ENCODE peak calls at places on chromosomes 16 and 17, in six cellular contexts. K is neural progenitor cell, A is HCT116, N is mesendoderm, U is IMR-90, I is H1. S is an unnamed sample. For H3K4me1, the result is how much of the 10 kb centered on the place peaks cover.

GRCh38 chr16:88200896-88201185 is 181.9 kb upstream of the ZNF469 start:
- DNase-seq in K (no peak), N (no peak), I (no peak), A (no peak), U (no peak), S (no peak)

GRCh38 chr17:60971515-60972369 is 294.1 kb downstream of the BCAS3 start:
- DNase-seq in K (peak), U (peak), N (peak), A (peak), I (peak), S (peak)

GRCh38 chr16:50478773-50479149 is 69.4 kb upstream of the NKD1 start:
- DNase-seq in U (no peak), I (no peak), N (no peak), K (no peak), A (no peak), S (peak)

GRCh38 chr16:86918637-86919036 is 340.3 kb downstream of the FOXL1 start:
- DNase-seq in I (no peak), A (no peak), N (no peak), K (no peak), U (no peak), S (no peak)

GRCh38 chr16:87684711-87685404 is 80.9 kb downstream of the KLHDC4 start:
- DNase-seq in N (no peak), U (no peak), K (no peak), I (no peak), A (no peak), S (no peak)

GRCh38 chr17:49739662-49740271 is 24.2 kb downstream of the FAM117A start:
- DNase-seq in I (no peak), U (peak), A (no peak), N (peak), K (no peak), S (peak)

GRCh38 chr17:13410874-13411273 is 190.9 kb downstream of the HS3ST3A1 start:
- DNase-seq in A (no peak), N (no peak), I (no peak), K (no peak), U (peak), S (no peak)

GRCh38 chr17:55314784-55315491 is 50.2 kb downstream of the HLF start:
- DNase-seq in N (no peak), A (no peak), K (no peak), U (no peak), I (no peak), S (no peak)

GRCh38 chr17:68698761-68699160 is 97.6 kb upstream of the FAM20A start:
- DNase-seq in N (no peak), K (no peak), A (no peak), I (no peak), U (no peak), S (no peak)

GRCh38 chr16:79261461-79261860 is 339.1 kb downstream of the MAF start:
- DNase-seq in N (peak), U (no peak), K (peak), I (peak), A (no peak), S (no peak)

GRCh38 chr17:40727447-40728231 is 24.1 kb upstream of the KRT24 start:
- DNase-seq in U (peak), I (no peak), A (no peak), N (no peak), K (no peak), S (peak)

GRCh38 chr17:14156689-14157088 is 80.0 kb downstream of the CDRT15 start:
- DNase-seq in K (no peak), I (no peak), U (peak), A (no peak), N (no peak), S (no peak)

GRCh38 chr16:74923766-74924460 is 61.0 kb downstream of the WDR59 start:
- DNase-seq in I (no peak), A (no peak), N (no peak), K (no peak), U (no peak), S (no peak)

GRCh38 chr17:38656959-38657823 is 17.6 kb downstream of the EPOP start:
- DNase-seq in K (peak), A (no peak), I (no peak), N (no peak), U (no peak), S (no peak)

GRCh38 chr16:69311533-69312388 is 611 bp downstream of the VPS4A start:
- DNase-seq in I (no peak), K (peak), A (no peak), N (peak), U (no peak), S (peak)

GRCh38 chr17:53462393-53462811 is 360.3 kb upstream of the KIF2B start:
- DNase-seq in U (no peak), N (no peak), A (no peak), I (no peak), K (no peak), S (peak)

GRCh38 chr16:55562936-55563335 is 3.5 kb upstream of the CAPNS2 start:
- DNase-seq in K (no peak), A (no peak), N (no peak), U (peak), I (no peak), S (peak)
- H3K9ac ChIP-seq in K (no peak), A (no peak), N (no peak), U (no peak), I (no peak), S (no peak)

GRCh38 chr17:78366109-78366848 is 6.4 kb upstream of the SOCS3 start:
- DNase-seq in A (no peak), U (no peak), N (peak), I (no peak), K (no peak), S (no peak)
- H3K27ac ChIP-seq in A (no peak), U (peak), N (peak), I (peak), K (peak), S (no peak)

GRCh38 chr16:2511996-2512919 is 1.5 kb upstream of the ATP6V0C start:
- DNase-seq in A (no peak), K (no peak), I (no peak), U (no peak), N (no peak), S (no peak)

GRCh38 chr16:2512920-2513404 is 790 bp upstream of the ATP6V0C start:
- DNase-seq in K (peak), N (peak), I (no peak), U (no peak), A (no peak), S (no peak)

GRCh38 chr16:2514333-2515179 is 804 bp downstream of the ATP6V0C start:
- DNase-seq in U (no peak), N (peak), A (no peak), I (no peak), K (peak), S (no peak)

GRCh38 chr16:2515180-2515803 is 1.5 kb downstream of the ATP6V0C start:
- DNase-seq in K (no peak), U (no peak), A (no peak), N (no peak), I (no peak), S (no peak)

DNA sequence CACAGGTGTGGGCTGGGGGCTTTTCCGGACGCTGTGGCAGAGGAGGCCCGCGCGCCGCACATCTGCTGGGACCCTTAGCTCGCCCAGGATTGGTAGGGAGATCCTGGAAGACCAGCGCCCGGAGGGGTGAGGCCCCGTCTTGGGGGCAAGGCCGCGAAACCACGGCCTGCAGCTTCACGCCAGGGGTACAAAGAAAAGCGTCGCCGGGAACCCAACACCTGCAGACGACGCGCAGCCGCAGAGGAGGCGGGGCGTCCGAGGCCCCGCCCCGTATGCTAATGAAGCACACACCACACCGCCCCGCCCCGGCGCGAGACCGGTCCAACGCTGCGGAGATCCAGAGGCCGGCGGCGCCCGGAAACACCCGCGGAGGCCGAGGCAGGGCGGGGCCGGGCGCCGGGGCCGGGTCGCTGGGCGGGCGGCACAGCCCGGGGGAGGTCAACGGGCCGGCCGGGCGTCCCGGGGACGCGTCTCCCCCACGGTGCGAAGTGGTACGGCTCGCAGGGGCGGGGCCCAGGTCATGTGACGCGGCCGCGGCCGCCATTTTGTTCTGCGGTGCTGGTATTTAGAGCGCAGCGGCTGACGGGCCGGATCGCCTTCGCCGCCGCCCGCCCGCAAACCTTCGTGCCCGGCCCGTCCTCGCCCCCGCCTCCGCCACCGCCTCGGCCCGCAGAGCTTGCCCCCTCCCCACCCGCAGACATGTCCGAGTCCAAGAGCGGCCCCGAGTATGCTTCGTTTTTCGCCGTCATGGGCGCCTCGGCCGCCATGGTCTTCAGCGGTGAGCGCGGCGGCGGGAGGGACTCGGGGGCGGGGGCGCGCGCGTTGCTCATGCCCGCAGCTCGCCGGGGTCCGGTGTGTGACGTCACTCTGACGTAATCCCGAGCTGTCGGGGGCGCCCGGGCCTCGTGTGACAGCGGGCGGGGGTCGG is at the start of gene ATP6V0C:
- DNase-seq in N (peak), A (peak), U (peak), K (peak), I (peak), S (peak)
- H3K4me1 ChIP-seq in N (under half), A (under half), U (under half), K (under half), I (under half), S (under half)

DNA sequence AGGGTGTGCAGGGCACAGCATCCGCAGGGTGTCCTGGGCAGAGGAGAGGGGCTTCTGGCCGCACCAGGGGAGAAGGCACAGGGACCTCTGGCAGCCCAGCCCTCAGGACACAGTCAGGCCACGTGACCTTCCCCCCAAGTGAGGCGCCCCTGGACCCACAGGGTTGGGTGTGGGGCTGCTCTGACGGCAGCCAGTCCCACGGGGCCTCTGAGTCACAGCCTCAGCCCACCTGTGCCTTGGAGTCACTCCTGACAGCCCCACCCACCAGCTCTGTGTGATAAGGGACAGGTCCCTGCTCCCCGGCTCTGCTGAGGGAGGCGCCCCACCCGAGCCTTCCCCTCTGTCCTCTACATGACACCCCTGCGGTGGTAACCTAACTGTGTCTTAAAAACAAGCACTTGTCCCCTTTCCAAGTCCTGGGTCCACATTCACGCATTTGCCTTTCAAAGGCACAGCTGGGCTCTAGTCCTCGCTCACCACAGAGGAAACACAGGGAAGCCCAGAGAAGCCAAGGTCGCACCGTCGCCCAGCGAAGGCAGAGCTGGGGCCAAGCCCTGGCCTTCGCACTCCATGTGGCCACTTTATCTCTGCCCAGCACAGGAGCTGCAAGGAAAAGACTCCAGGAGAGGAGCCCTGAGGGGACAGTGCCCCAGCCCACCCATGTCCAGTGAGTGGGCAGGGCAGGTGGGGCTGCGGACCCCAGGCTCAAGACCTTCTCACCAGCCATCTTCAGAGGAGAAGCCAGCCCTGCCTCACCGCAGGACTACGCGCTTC is 5.1 kb upstream of the NPTX1 start:
- DNase-seq in U (no peak), I (no peak), A (no peak), N (no peak), K (no peak), S (no peak)
- H3K9ac ChIP-seq in U (no peak), I (no peak), A (no peak), N (no peak), K (no peak), S (no peak)

DNA sequence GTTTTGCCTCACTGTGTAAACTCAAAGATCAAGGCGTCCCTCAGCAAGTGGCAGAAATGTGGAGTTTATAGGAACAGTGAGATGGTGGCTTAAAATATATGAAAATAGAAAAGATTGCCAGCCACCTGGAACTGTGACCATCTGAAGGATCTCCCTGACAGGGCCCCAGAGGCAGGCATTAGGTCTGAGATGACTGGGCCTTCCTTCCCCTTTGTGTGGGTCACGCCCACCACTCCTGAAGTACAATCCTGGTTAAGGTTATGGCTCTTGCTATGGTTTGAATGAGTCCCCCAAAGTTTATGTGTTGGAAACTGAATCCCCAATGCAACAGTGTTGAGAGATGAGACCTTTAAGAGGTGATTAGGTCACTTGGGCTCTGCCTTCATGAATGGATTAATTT is 6.4 kb downstream of the ST6GALNAC2 start:
- DNase-seq in A (no peak), I (no peak), K (no peak), N (no peak), U (no peak), S (no peak)
- H3K27ac ChIP-seq in A (no peak), I (no peak), K (no peak), N (no peak), U (no peak), S (peak)

GRCh38 chr17:77433385-77434135 is 292.8 kb downstream of the SEC14L1 start:
- DNase-seq in U (peak), N (no peak), A (no peak), I (no peak), K (no peak), S (no peak)
- H3K4me1 ChIP-seq in U (half or more), N (under half), A (under half), I (under half), K (half or more), S (under half)

GRCh38 chr17:59400858-59401257 is 69.4 kb downstream of the YPEL2 start:
- DNase-seq in N (no peak), K (no peak), I (no peak), U (no peak), A (no peak), S (no peak)
- H3K9ac ChIP-seq in N (no peak), K (no peak), I (no peak), U (no peak), A (no peak), S (no peak)

GRCh38 chr16:30777591-30778297 is 9.3 kb downstream of the ZNF629 start:
- DNase-seq in A (no peak), N (no peak), I (no peak), U (no peak), K (no peak), S (no peak)
- H3K27ac ChIP-seq in A (peak), N (no peak), I (no peak), U (no peak), K (no peak), S (no peak)

DNA sequence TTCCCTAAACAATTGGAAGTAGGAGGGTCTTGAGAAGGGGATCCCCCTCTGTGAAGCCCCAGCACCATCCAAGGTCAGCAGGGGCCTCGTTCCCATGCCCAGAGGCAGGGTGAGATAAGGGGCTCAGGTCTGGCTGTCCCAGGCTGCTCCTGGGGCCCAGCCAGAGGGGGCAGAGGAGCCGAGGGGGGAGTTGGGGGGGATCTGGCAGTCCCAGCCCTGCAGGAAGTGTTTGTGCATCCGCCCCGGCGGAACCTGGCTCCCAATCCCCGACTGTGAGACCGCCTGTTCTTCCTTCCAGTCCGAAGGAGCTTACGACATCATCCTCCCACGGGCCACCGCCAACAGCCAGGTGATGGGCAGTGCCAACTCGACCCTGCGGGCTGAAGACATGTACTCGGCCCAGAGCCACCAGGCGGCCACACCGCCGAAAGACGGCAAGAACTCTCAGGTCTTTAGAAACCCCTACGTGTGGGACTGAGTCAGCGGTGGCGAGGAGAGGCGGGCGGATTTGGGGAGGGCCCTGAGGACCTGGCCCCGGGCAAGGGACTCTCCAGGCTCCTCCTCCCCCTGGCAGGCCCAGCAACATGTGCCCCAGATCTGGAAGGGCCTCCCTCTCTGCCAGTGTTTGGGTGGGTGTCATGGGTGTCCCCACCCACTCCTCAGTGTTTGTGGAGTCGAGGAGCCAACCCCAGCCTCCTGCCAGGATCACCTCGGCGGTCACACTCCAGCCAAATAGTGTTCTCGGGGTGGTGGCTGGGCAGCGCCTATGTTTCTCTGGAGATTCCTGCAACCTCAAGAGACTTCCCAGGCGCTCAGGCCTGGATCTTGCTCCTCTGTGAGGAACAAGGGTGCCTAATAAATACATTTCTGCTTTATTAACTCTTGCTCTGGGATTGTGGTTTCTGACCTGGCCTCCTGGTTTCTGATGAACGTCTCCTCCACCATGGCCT is 14.9 kb downstream of the GPRC5C start:
- DNase-seq in I (no peak), K (no peak), A (no peak), U (no peak), N (no peak), S (peak)
- H3K4me1 ChIP-seq in I (under half), K (under half), A (under half), U (under half), N (under half), S (under half)